ENCODE peak calls at places on chromosomes 16 and 17, in seven cellular contexts. S is left lung; W is gastroesophageal sphincter; J is foreskin keratinocyte; Y is mucosa of descending colon; H is left cardiac atrium; R is stimulated activated naive B cell treated with anti-CD40 and anti-IgM and Interleukin-4, amounts not matched to agents 10 μg/mL and 1 μg/mL and 100 μg/mL, for 72 hours. V is an unnamed sample.

GRCh38 chr17:49353607-49354006 is 8.4 kb downstream of the ZNF652 start:
- ATAC-seq in S (no peak), W (peak; percentile 65), J (no peak), Y (no peak), H (no peak), R (no peak), V (no peak)

GRCh38 chr16:27491894-27492587 is 57.7 kb downstream of the GTF3C1 start:
- ATAC-seq in S (no peak), W (peak; percentile 49), J (no peak), Y (no peak), H (no peak), R (no peak), V (no peak)

GRCh38 chr17:39538875-39539274 is 68.8 kb downstream of the NEUROD2 start:
- ATAC-seq in S (no peak), W (no peak), J (no peak), Y (peak; percentile 23), H (no peak), R (peak; percentile 61), V (peak; percentile 31)

GRCh38 chr16:78669994-78670393 is 570.5 kb downstream of the WWOX start:
- ATAC-seq in S (peak; percentile 33), W (peak; percentile 55), J (no peak), Y (no peak), H (peak; percentile 83), R (no peak), V (no peak)

GRCh38 chr16:70686376-70687171 is 721 bp upstream of the MTSS2 start:
- ATAC-seq in S (no peak), W (peak; percentile 0), J (no peak), Y (no peak), H (no peak), R (peak; percentile 16), V (no peak)

GRCh38 chr16:48317614-48318013 is 67.6 kb downstream of the SIAH1 start:
- ATAC-seq in S (peak; percentile 42), W (no peak), J (peak; percentile 72), Y (no peak), H (no peak), R (peak; percentile 93), V (no peak)

GRCh38 chr17:58121925-58122324 is 26.3 kb upstream of the OR4D1 start:
- ATAC-seq in S (no peak), W (no peak), J (no peak), Y (no peak), H (no peak), R (no peak), V (no peak)

GRCh38 chr17:60077672-60078519 is 825 bp downstream of the HEATR6 start:
- ATAC-seq in S (peak; percentile 31), W (peak; percentile 23), J (peak; percentile 10), Y (peak; percentile 37), H (peak; percentile 31), R (peak; percentile 73), V (peak; percentile 11)

GRCh38 chr17:77322534-77323412 is 182.0 kb downstream of the SEC14L1 start:
- ATAC-seq in S (peak; percentile 65), W (peak; percentile 76), J (peak; percentile 61), Y (peak; percentile 36), H (peak; percentile 70), R (peak; percentile 55), V (peak; percentile 30)

GRCh38 chr17:42596386-42596785 is 12.8 kb downstream of the RETREG3 start:
- ATAC-seq in S (no peak), W (no peak), J (no peak), Y (no peak), H (no peak), R (no peak), V (no peak)

GRCh38 chr16:2519711-2520080 is 475 bp upstream of the AMDHD2 start:
- ATAC-seq in S (no peak), W (no peak), J (no peak), Y (no peak), H (no peak), R (no peak), V (peak; percentile 0)

GRCh38 chr16:50193594-50193993 is 40.5 kb downstream of the TENT4B start:
- ATAC-seq in S (peak; percentile 64), W (no peak), J (peak; percentile 65), Y (no peak), H (no peak), R (no peak), V (no peak)

GRCh38 chr17:81706232-81706611 is 3.1 kb downstream of the MRPL12 start:
- ATAC-seq in S (no peak), W (no peak), J (no peak), Y (no peak), H (no peak), R (no peak), V (no peak)

GRCh38 chr16:20844054-20844453 is 37.7 kb downstream of the REXO5 start:
- ATAC-seq in S (no peak), W (no peak), J (no peak), Y (no peak), H (no peak), R (no peak), V (no peak)

GRCh38 chr16:72956124-72957064 is 91.5 kb downstream of the ZFHX3 start:
- ATAC-seq in S (no peak), W (no peak), J (no peak), Y (no peak), H (no peak), R (no peak), V (no peak)

GRCh38 chr17:27568811-27569210 is 62.2 kb upstream of the LGALS9 start:
- ATAC-seq in S (no peak), W (no peak), J (no peak), Y (no peak), H (no peak), R (no peak), V (no peak)

GRCh38 chr16:66921758-66922450 is 3.2 kb upstream of the CDH16 start:
- ATAC-seq in S (no peak), W (no peak), J (no peak), Y (no peak), H (no peak), R (no peak), V (no peak)

GRCh38 chr16:86355114-86355513 is 155.2 kb upstream of the FOXF1 start:
- ATAC-seq in S (no peak), W (no peak), J (no peak), Y (no peak), H (no peak), R (no peak), V (no peak)

GRCh38 chr16:19133600-19133999 is 19.8 kb downstream of the ITPRIPL2 start:
- ATAC-seq in S (no peak), W (no peak), J (no peak), Y (no peak), H (no peak), R (no peak), V (no peak)

GRCh38 chr16:3295783-3296182 is 9.4 kb downstream of the TIGD7 start:
- ATAC-seq in S (no peak), W (no peak), J (no peak), Y (no peak), H (no peak), R (no peak), V (no peak)

GRCh38 chr17:10285896-10286295 is 86.9 kb downstream of the MYH13 start:
- ATAC-seq in S (no peak), W (no peak), J (no peak), Y (no peak), H (no peak), R (no peak), V (no peak)

GRCh38 chr16:16166085-16166484 is 57.2 kb downstream of the ABCC6 start:
- ATAC-seq in S (no peak), W (no peak), J (no peak), Y (no peak), H (no peak), R (no peak), V (no peak)

GRCh38 chr17:193841-194806 is 12.7 kb upstream of the DOC2B start:
- ATAC-seq in S (no peak), W (no peak), J (no peak), Y (peak; percentile 73), H (no peak), R (no peak), V (peak; percentile 10)

GRCh38 chr17:81418710-81419332 is 23.6 kb downstream of the BAHCC1 start:
- ATAC-seq in S (peak; percentile 3), W (no peak), J (peak; percentile 29), Y (peak; percentile 74), H (no peak), R (no peak), V (peak; percentile 72)

GRCh38 chr17:17824780-17825614 is 11.8 kb downstream of the SREBF1 start:
- ATAC-seq in S (peak; percentile 9), W (no peak), J (no peak), Y (no peak), H (peak; percentile 14), R (no peak), V (no peak)

GRCh38 chr16:50067290-50067853 is 1.6 kb downstream of the HEATR3 start:
- ATAC-seq in S (peak; percentile 5), W (no peak), J (peak; percentile 32), Y (no peak), H (no peak), R (peak; percentile 12), V (no peak)

GRCh38 chr16:57422026-57422944 is 17.7 kb downstream of the CCL17 start:
- ATAC-seq in S (peak; percentile 46), W (peak; percentile 67), J (peak; percentile 21), Y (peak; percentile 57), H (peak; percentile 78), R (no peak), V (peak; percentile 37)

GRCh38 chr17:35129154-35129972 is 7.9 kb downstream of the FNDC8 start:
- ATAC-seq in S (no peak), W (no peak), J (no peak), Y (no peak), H (peak; percentile 16), R (no peak), V (peak; percentile 8)

GRCh38 chr16:53417011-53417410 is 17.3 kb upstream of the RBL2 start:
- ATAC-seq in S (peak; percentile 48), W (no peak), J (no peak), Y (no peak), H (no peak), R (no peak), V (peak; percentile 41)

GRCh38 chr17:59840329-59840907 is 52.3 kb downstream of the TUBD1 start:
- ATAC-seq in S (no peak), W (no peak), J (no peak), Y (no peak), H (no peak), R (no peak), V (no peak)

GRCh38 chr17:68133370-68134045 is 98.0 kb downstream of the KPNA2 start:
- ATAC-seq in S (no peak), W (no peak), J (no peak), Y (no peak), H (peak; percentile 67), R (no peak), V (peak; percentile 15)

GRCh38 chr16:49986351-49987124 is 38.5 kb upstream of the CNEP1R1 start:
- ATAC-seq in S (no peak), W (no peak), J (no peak), Y (no peak), H (peak; percentile 47), R (no peak), V (no peak)

GRCh38 chr16:27254262-27254811 is 14.2 kb downstream of the NSMCE1 start:
- ATAC-seq in S (no peak), W (peak; percentile 75), J (peak; percentile 13), Y (no peak), H (no peak), R (peak; percentile 86), V (no peak)

V was measured in esophagus mucosa.